ENCODE peak calls at places on chromosome X, in four cellular contexts. N, S, J and O are unnamed samples.

GRCh38 chrX:41507899-41508298 is 60.8 kb downstream of the NYX start:
- DNase-seq in N (no peak), S (no peak), J (no peak), O (no peak)

GRCh38 chrX:154308108-154308946 is 12.7 kb downstream of the TKTL1 start:
- DNase-seq in N (no peak), S (peak), J (no peak), O (peak)

GRCh38 chrX:77264490-77264889 is 182.7 kb upstream of the FGF16 start:
- DNase-seq in N (no peak), S (no peak), J (no peak), O (no peak)

GRCh38 chrX:115013705-115014104 is 3.7 kb downstream of the IL13RA2 start:
- DNase-seq in N (no peak), S (no peak), J (no peak), O (peak)

GRCh38 chrX:47518105-47518504 is 35.1 kb upstream of the ZNF41 start:
- DNase-seq in N (no peak), S (no peak), J (no peak), O (no peak)

GRCh38 chrX:73916931-73917657 is 354.1 kb downstream of the CHIC1 start:
- DNase-seq in N (no peak), S (no peak), J (peak), O (peak)

GRCh38 chrX:48998391-48998790 is 3.7 kb downstream of the GRIPAP1 start:
- DNase-seq in N (no peak), S (no peak), J (no peak), O (no peak)

GRCh38 chrX:72159769-72160168 is 21.8 kb upstream of the PIN4 start:
- DNase-seq in N (no peak), S (no peak), J (no peak), O (no peak)

GRCh38 chrX:21802054-21802660 is 37.3 kb upstream of the MBTPS2 start:
- DNase-seq in N (no peak), S (no peak), J (no peak), O (no peak)

GRCh38 chrX:150544222-150544787 is 24.1 kb upstream of the MTM1 start:
- DNase-seq in N (no peak), S (no peak), J (no peak), O (no peak)

GRCh38 chrX:14865201-14865600 is 7.7 kb downstream of the FANCB start:
- DNase-seq in N (no peak), S (no peak), J (no peak), O (no peak)

GRCh38 chrX:109373468-109373867 is 108.4 kb downstream of the GUCY2F start:
- DNase-seq in N (no peak), S (no peak), J (no peak), O (no peak)

GRCh38 chrX:104195489-104196084 is 29.3 kb downstream of the FAM199X start:
- DNase-seq in N (no peak), S (no peak), J (no peak), O (no peak)

GRCh38 chrX:443676-444210 is 57.0 kb upstream of the PPP2R3B start:
- DNase-seq in N (peak), S (no peak), J (no peak), O (no peak)

GRCh38 chrX:150036181-150036580 is 97.9 kb upstream of the EOLA2 start:
- DNase-seq in N (peak), S (no peak), J (no peak), O (peak)

GRCh38 chrX:138946941-138947340 is 235.4 kb upstream of the FGF13 start:
- DNase-seq in N (no peak), S (no peak), J (no peak), O (no peak)

GRCh38 chrX:136780738-136781137 is at the start of gene ARHGEF6:
- DNase-seq in N (no peak), S (no peak), J (no peak), O (no peak)

GRCh38 chrX:100743009-100743615 is 11.2 kb upstream of the SYTL4 start:
- DNase-seq in N (no peak), S (no peak), J (no peak), O (no peak)

GRCh38 chrX:132612990-132613564 is 124.2 kb upstream of the MBNL3 start:
- DNase-seq in N (no peak), S (peak), J (no peak), O (no peak)

GRCh38 chrX:54920610-54921426 is at the start of gene TRO:
- DNase-seq in N (no peak), S (no peak), J (no peak), O (no peak)

GRCh38 chrX:25519258-25519657 is 503.5 kb upstream of the ARX start:
- DNase-seq in N (no peak), S (no peak), J (no peak), O (no peak)

GRCh38 chrX:150546711-150547153 is 21.7 kb upstream of the MTM1 start:
- DNase-seq in N (no peak), S (no peak), J (no peak), O (no peak)

GRCh38 chrX:67787196-67787595 is 243.4 kb downstream of the AR start:
- DNase-seq in N (no peak), S (no peak), J (no peak), O (no peak)

GRCh38 chrX:18701621-18702361 is 5.7 kb upstream of the PPEF1 start:
- DNase-seq in N (no peak), S (no peak), J (no peak), O (peak)

GRCh38 chrX:134172588-134173259 is 64.3 kb upstream of the CCDC160 start:
- DNase-seq in N (no peak), S (no peak), J (no peak), O (no peak)

GRCh38 chrX:5537098-5537497 is 691.6 kb downstream of the NLGN4X start:
- DNase-seq in N (no peak), S (no peak), J (no peak), O (no peak)

GRCh38 chrX:81280148-81280547 is 78.2 kb downstream of the SH3BGRL start:
- DNase-seq in N (no peak), S (no peak), J (no peak), O (no peak)

GRCh38 chrX:24168807-24169206 is 19.3 kb downstream of the ZFX start:
- DNase-seq in N (no peak), S (no peak), J (no peak), O (no peak)

GRCh38 chrX:45622538-45622937 is 421.9 kb upstream of the DIPK2B start:
- DNase-seq in N (no peak), S (no peak), J (no peak), O (no peak)

GRCh38 chrX:124347242-124347641 is 879 bp downstream of the SH2D1A start:
- DNase-seq in N (no peak), S (no peak), J (no peak), O (no peak)

GRCh38 chrX:21056636-21057035 is 317.6 kb upstream of the CNKSR2 start:
- DNase-seq in N (no peak), S (no peak), J (no peak), O (no peak)

GRCh38 chrX:76802698-76803097 is 375.2 kb downstream of the MAGEE1 start:
- DNase-seq in N (peak), S (no peak), J (no peak), O (no peak)

GRCh38 chrX:133401539-133401938 is 13.8 kb downstream of the GPC4 start:
- DNase-seq in N (no peak), S (no peak), J (no peak), O (no peak)

GRCh38 chrX:49269010-49269767 is 404 bp upstream of the PPP1R3F start:
- DNase-seq in N (peak), S (peak), J (peak), O (peak)

GRCh38 chrX:154730271-154730883 is 20.5 kb downstream of the GAB3 start:
- DNase-seq in N (no peak), S (no peak), J (no peak), O (no peak)

GRCh38 chrX:103664363-103664762 is 22.1 kb downstream of the MORF4L2 start:
- DNase-seq in N (no peak), S (no peak), J (no peak), O (no peak)

GRCh38 chrX:155069414-155069813 is 1.5 kb downstream of the CMC4 start:
- DNase-seq in N (no peak), S (no peak), J (no peak), O (no peak)

GRCh38 chrX:23919706-23920320 is 12.0 kb downstream of the CXorf58 start:
- DNase-seq in N (no peak), S (no peak), J (no peak), O (no peak)

GRCh38 chrX:151624677-151625076 is 61.2 kb downstream of the PASD1 start:
- DNase-seq in N (no peak), S (no peak), J (no peak), O (no peak)